ENCODE peak calls at places on chromosomes 6 and 20, in eight cellular contexts. Z is endodermal cell; E is IMR-90; N is left ventricle myocardium inferior; R is PC-9; T is right atrium auricular region; D is H9; O is effector memory CD4-positive, alpha-beta T cell. V is an unnamed sample.

GRCh38 chr6:133070410-133071043 is 170.6 kb upstream of the EYA4 start:
- DNase-seq in D (no peak), R (no peak), N (no peak), O (no peak), Z (no peak), T (no peak), E (no peak), V (no peak)

GRCh38 chr6:41650120-41650519 is 11.9 kb downstream of the MDFI start:
- DNase-seq in R (no peak), Z (no peak), O (no peak), N (no peak), D (no peak), T (no peak), E (no peak), V (no peak)

GRCh38 chr6:144659735-144660246 is 374.7 kb downstream of the UTRN start:
- DNase-seq in T (no peak), E (no peak), Z (no peak), D (no peak), N (no peak), O (no peak), R (no peak), V (no peak)

GRCh38 chr6:160750276-160750689 is 48.2 kb downstream of the PLG start:
- DNase-seq in R (no peak), T (no peak), O (no peak), D (peak), Z (peak), N (no peak), E (no peak), V (no peak)

GRCh38 chr6:48766349-48766748 is 655.4 kb upstream of the PTCHD4 start:
- DNase-seq in O (no peak), T (no peak), R (peak), E (peak), N (no peak), D (no peak), Z (no peak), V (no peak)

GRCh38 chr6:84424956-84425355 is 197.5 kb upstream of the CEP162 start:
- DNase-seq in N (no peak), O (no peak), D (no peak), T (no peak), Z (no peak), R (no peak), E (no peak), V (no peak)

GRCh38 chr6:61606500-61606899 is 679.5 kb downstream of the KHDRBS2 start:
- DNase-seq in Z (peak), E (no peak), R (no peak), T (no peak), N (no peak), O (no peak), D (peak), V (no peak)

GRCh38 chr6:162887981-162888689 is 160.4 kb downstream of the PACRG start:
- DNase-seq in T (no peak), O (no peak), R (no peak), N (peak), D (no peak), E (no peak), Z (no peak), V (no peak)

GRCh38 chr6:105113422-105113821 is 66.4 kb downstream of the POPDC3 start:
- DNase-seq in D (no peak), O (no peak), E (no peak), N (peak), R (no peak), Z (no peak), T (no peak), V (no peak)

GRCh38 chr20:8913452-8913851 is 155.4 kb upstream of the PLCB4 start:
- DNase-seq in D (no peak), R (no peak), E (no peak), Z (no peak), T (no peak), O (no peak), N (no peak), V (no peak)

GRCh38 chr20:32635764-32636163 is 38.0 kb downstream of the C20orf203 start:
- DNase-seq in O (no peak), D (no peak), E (peak), T (no peak), R (no peak), Z (peak), N (no peak), V (no peak)

GRCh38 chr6:130583268-130583667 is 217.5 kb downstream of the TMEM200A start:
- DNase-seq in R (no peak), Z (peak), N (no peak), O (no peak), T (no peak), E (no peak), D (peak), V (no peak)

GRCh38 chr6:73739097-73739496 is 43.1 kb downstream of the CD109 start:
- DNase-seq in R (peak), Z (no peak), O (no peak), T (no peak), N (no peak), D (no peak), E (peak), V (no peak)

GRCh38 chr6:28940859-28941680 is 17.3 kb upstream of the TRIM27 start:
- DNase-seq in Z (peak), D (peak), R (peak), T (peak), E (peak), N (peak), O (peak), V (peak)

GRCh38 chr6:33000053-33000452 is 9.3 kb downstream of the HLA-DOA start:
- DNase-seq in E (no peak), T (no peak), N (no peak), D (peak), O (no peak), Z (peak), R (no peak), V (no peak)

DNA sequence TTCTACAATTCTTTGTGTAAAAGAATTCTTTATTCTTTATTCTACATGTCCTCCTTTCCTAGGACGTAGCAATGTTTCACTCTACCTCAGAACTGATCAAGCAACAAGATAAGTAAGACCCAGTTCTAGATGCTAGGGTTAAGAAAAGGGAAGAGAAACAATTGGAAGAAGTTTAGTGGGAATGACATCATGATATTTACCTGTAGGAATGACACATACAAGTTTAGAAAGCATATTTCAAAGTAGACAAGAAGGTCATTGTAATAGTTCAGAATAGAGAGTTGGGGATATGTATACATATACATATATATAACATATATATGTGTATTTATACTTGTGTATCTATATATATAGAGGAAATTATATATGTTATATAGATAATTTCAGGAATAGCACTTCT is 43.4 kb upstream of the LRRC1 start:
- DNase-seq in D (no peak), O (no peak), N (no peak), R (no peak), T (no peak), E (no peak), Z (no peak), V (no peak)
- H3K27ac ChIP-seq in D (no peak), O (no peak), N (no peak), R (no peak), T (no peak), E (no peak), Z (no peak), V (no peak)

GRCh38 chr20:50272413-50273120 is 81.9 kb downstream of the CEBPB start:
- DNase-seq in Z (no peak), E (no peak), N (no peak), D (no peak), R (no peak), O (no peak), T (no peak), V (no peak)
- H3K27ac ChIP-seq in Z (no peak), E (no peak), N (no peak), D (no peak), R (no peak), O (no peak), T (peak), V (peak)

GRCh38 chr6:150068173-150068785 is 642 bp downstream of the ULBP3 start:
- DNase-seq in Z (no peak), D (no peak), N (no peak), E (no peak), T (no peak), O (no peak), R (no peak), V (no peak)
- H3K27ac ChIP-seq in Z (no peak), D (no peak), N (peak), E (peak), T (peak), O (no peak), R (no peak), V (no peak)

DNA sequence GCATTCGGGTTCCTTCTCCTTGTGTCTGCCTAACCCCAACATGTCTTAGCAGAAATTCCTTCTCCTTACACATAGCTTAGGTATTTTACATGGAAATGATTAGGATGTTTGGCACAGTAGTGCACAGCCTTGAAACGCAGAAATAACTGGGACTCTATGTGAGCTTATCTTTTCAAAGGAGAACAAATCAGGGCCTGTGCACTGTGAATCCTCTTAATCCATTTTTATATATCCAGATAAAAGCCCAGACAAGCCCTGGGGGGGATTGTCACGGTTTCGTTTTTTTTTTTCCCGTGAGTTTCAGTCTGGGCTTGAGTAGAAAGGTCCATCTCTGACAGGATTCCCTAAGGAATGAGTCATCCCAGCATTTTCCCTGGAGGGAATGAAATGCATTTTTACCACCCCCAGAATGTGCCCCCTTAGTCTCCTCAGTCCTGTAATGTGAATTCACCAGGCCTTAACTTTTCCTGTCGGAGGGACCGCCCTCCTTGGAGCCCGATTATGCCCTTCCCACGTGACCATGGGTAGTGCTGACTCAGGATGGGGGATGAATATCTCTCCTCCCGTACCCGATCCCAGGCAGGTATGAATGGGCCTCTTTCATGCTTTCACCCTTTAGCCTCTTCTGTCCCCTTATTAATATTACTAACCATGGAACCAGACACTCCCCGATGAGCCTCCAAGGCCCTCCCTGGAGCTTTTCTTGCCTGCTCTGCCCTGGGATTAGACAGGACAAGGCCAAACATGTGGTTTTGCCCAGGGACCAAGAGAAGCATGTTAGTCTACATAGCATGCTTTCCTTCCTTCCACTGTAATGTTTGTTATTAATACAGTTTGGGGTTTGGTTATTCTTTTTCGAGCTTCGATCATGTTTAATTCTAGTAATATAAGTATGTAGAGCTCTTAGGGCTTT is 23.9 kb upstream of the NAA20 start:
- DNase-seq in T (no peak), E (peak), D (peak), O (no peak), N (no peak), R (peak), Z (peak), V (no peak)
- H3K27ac ChIP-seq in T (peak), E (peak), D (no peak), O (no peak), N (peak), R (peak), Z (peak), V (peak)

DNA sequence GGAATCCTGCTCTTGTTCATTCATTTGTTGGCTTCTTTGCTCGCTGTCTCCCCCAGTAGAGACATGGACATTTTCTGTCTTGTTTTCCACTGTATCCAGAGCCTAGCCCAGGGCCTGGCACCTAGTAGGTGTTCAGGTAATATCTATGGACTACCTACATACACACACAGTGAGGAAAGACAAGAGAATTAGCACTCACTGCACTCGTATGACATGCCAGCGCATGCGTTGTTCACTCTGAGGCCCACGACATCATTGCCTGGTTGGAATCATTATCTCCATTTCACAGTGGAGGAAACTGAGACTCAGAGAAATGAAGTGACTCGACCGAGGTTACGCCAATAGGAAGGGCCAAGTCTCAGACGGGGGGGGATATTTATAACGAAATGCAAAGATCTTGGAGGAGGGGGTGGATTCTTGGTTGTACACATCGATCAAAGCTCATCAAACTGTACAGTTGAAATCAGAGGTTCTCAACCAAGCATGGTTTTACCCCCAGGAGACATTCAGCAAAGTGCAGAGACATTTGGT is 140.1 kb upstream of the PTPN1 start:
- DNase-seq in Z (no peak), E (no peak), O (no peak), N (no peak), R (no peak), T (no peak), D (no peak), V (no peak)
- H3K27ac ChIP-seq in Z (no peak), E (no peak), O (no peak), N (no peak), R (no peak), T (no peak), D (no peak), V (no peak)

GRCh38 chr20:48292806-48293205 is 507.5 kb upstream of the SULF2 start:
- DNase-seq in Z (peak), O (no peak), E (no peak), R (no peak), T (no peak), N (no peak), D (peak), V (no peak)

GRCh38 chr20:48295966-48296421 is 510.7 kb upstream of the SULF2 start:
- DNase-seq in N (no peak), R (peak), Z (peak), T (no peak), E (peak), O (no peak), D (no peak), V (no peak)

GRCh38 chr20:48294942-48295341 is 509.7 kb upstream of the SULF2 start:
- DNase-seq in R (no peak), N (no peak), D (no peak), E (no peak), Z (peak), O (no peak), T (no peak), V (no peak)

GRCh38 chr20:48294196-48294595 is 508.9 kb upstream of the SULF2 start:
- DNase-seq in R (no peak), T (no peak), Z (no peak), E (peak), N (no peak), O (no peak), D (no peak), V (no peak)

DNA sequence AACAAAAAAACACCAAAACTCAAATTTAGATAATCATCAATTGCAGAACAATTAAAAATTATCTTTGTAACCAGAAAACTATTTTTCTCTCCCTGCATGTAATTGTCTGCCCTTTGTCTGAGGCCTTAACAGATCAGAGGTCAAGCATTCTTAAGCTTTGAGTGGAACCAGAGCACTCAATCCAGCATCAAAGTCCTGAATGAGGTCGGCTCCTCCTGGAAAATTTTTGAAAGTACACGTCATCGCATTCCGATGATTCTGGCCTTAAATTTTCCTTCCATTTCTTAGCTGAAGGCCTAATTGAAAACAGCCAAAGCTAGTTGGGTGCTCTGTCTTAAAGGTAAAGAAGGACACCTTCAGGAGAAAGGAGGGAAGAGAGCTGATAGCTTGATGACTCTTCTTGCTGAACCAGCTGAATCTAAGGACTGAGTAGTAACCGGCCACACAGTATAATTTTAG is 510.2 kb upstream of the SULF2 start:
- DNase-seq in R (peak), O (no peak), N (no peak), T (no peak), D (peak), E (peak), Z (peak), V (no peak)
- H3K27ac ChIP-seq in R (peak), O (no peak), N (peak), T (peak), D (peak), E (peak), Z (peak), V (no peak)

GRCh38 chr20:56761393-56761792 is 132.3 kb downstream of the TFAP2C start:
- DNase-seq in D (no peak), R (no peak), N (no peak), T (no peak), Z (no peak), O (no peak), E (no peak), V (no peak)

GRCh38 chr20:56758706-56759105 is 129.6 kb downstream of the TFAP2C start:
- DNase-seq in D (no peak), T (no peak), O (no peak), N (no peak), Z (no peak), R (no peak), E (no peak), V (no peak)

GRCh38 chr20:56762401-56762800 is 133.3 kb downstream of the TFAP2C start:
- DNase-seq in E (no peak), R (no peak), Z (no peak), O (no peak), D (no peak), N (no peak), T (no peak), V (no peak)

GRCh38 chr20:56760610-56761009 is 131.5 kb downstream of the TFAP2C start:
- DNase-seq in E (no peak), O (no peak), T (no peak), R (no peak), N (no peak), Z (no peak), D (no peak), V (no peak)

GRCh38 chr20:56759741-56760278 is 130.7 kb downstream of the TFAP2C start:
- DNase-seq in D (no peak), Z (no peak), O (no peak), R (no peak), E (no peak), N (no peak), T (no peak), V (no peak)
- H3K27ac ChIP-seq in D (no peak), Z (no peak), O (no peak), R (no peak), E (no peak), N (no peak), T (no peak), V (no peak)

GRCh38 chr20:62603021-62603906 is 39.0 kb upstream of the SLCO4A1 start:
- DNase-seq in D (no peak), Z (no peak), E (peak), R (no peak), O (peak), N (peak), T (peak), V (no peak)
- H3K27ac ChIP-seq in D (no peak), Z (no peak), E (no peak), R (no peak), O (no peak), N (peak), T (peak), V (no peak)

GRCh38 chr20:44394520-44395182 is 39.2 kb downstream of the HNF4A start:
- DNase-seq in E (no peak), N (no peak), R (no peak), O (no peak), T (no peak), Z (peak), D (no peak), V (no peak)

GRCh38 chr20:44393608-44394519 is 38.4 kb downstream of the HNF4A start:
- DNase-seq in N (no peak), E (no peak), D (no peak), O (no peak), R (no peak), Z (peak), T (no peak), V (no peak)

GRCh38 chr20:44395183-44395962 is 39.9 kb downstream of the HNF4A start:
- DNase-seq in Z (peak), D (no peak), T (no peak), E (no peak), R (no peak), O (no peak), N (no peak), V (no peak)

GRCh38 chr20:44392088-44392775 is 36.7 kb downstream of the HNF4A start:
- DNase-seq in E (no peak), D (no peak), Z (no peak), O (no peak), R (no peak), T (no peak), N (no peak), V (no peak)

DNA sequence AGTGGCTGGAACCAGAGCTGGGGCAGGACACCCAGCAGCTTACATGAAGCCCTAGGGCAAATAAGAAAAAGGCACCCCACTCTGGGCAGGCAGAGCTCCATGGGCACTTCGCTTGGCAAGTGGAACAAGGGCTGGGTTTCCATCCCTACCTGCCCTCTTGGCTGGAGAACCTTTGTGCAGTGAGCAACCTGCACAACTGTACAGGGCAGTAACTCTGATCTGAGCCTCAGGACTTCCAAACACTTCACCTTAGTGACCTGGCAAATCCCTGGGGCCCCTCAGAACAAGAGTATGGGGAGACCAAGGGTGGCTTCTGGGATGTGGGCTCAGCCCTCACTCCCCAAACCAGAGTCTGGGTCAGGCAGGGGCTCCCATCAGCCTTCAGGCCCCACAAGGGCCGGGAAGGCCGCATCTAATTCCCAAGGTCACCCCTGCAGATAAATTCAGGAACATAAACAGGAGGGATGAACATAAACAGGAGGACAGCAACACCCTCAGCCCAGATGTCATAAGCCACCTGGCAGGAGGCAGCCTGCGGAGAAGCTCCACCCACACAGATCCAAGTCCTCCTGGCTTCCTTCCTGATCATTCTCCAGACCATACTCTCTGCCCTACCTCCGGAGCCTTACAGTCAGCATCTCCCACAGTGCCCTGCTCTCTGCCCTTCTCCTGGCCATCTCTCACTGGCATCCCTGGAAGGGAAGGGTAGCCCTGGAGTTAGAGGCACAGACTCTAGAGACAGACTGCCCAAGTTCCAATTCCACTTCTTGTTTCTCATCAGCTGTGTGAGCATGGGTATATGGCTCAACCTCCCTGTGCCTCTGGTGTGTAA is 37.5 kb downstream of the HNF4A start:
- DNase-seq in R (no peak), T (no peak), Z (no peak), N (no peak), O (no peak), E (no peak), D (no peak), V (no peak)
- H3K27ac ChIP-seq in R (no peak), T (no peak), Z (no peak), N (no peak), O (no peak), E (no peak), D (no peak), V (no peak)

V was measured in caudate nucleus.